ENCODE peak calls at places on chromosomes 5 and 9, in nine cellular contexts. F is mesothelial cell of epicardium; G is stimulated activated CD8-positive, alpha-beta memory T cell treated with anti-CD3 and anti-CD28 coated beads, Interleukin-2, amount 100 ng/mL, for 48 hours; D is activated CD8-positive, alpha-beta memory T cell treated with anti-CD3 and anti-CD28 coated beads, Interleukin-2, amount 50 U/mL, for 48 hours; Q is activated T-helper 2 cell treated with anti-CD3 and anti-CD28 coated beads, Interferon-gamma antibody, Interleukin-2, Interleukin-4, amounts not matched to agents 10 μg/mL and 5 μg/mL and 100 μg/mL, durations not matched to agents 14 hours and 24 hours and 36 hours; W is K562; X is fibroblast of mammary gland; B is uterus; S is NCI-H1694 treated with DMSO at 0.1 percent for 48 hours. N is an unnamed sample.

GRCh38 chr5:135999396-136000139 is 29.2 kb upstream of the TGFBI start:
- DNase-seq in S (no peak), D (no peak), W (no peak), F (no peak), B (no peak), X (peak), Q (no peak), G (no peak), N (no peak)

GRCh38 chr9:108468364-108468763 is 387.4 kb downstream of the ACTL7B start:
- DNase-seq in G (peak), S (peak), D (peak), B (no peak), Q (no peak), X (peak), W (peak), F (no peak), N (peak)

GRCh38 chr9:14322211-14323082 is 8.5 kb upstream of the NFIB start:
- DNase-seq in Q (peak), F (peak), W (peak), G (peak), B (peak), S (peak), X (peak), D (peak), N (peak)

GRCh38 chr9:98191615-98192502 is 578 bp downstream of the CORO2A start:
- DNase-seq in F (no peak), W (peak), D (peak), X (no peak), S (no peak), Q (no peak), G (no peak), B (no peak), N (no peak)

GRCh38 chr9:124593080-124594058 is 86.2 kb upstream of the NR5A1 start:
- DNase-seq in D (no peak), Q (no peak), S (peak), W (peak), X (peak), B (no peak), G (no peak), F (no peak), N (peak)

GRCh38 chr5:159581502-159582249 is 251.4 kb upstream of the IL12B start:
- DNase-seq in W (no peak), X (peak), S (peak), D (no peak), G (no peak), B (no peak), F (no peak), Q (no peak), N (peak)

GRCh38 chr5:123511290-123511647 is 708 bp upstream of the CSNK1G3 start:
- DNase-seq in G (no peak), S (no peak), F (no peak), D (no peak), B (no peak), Q (no peak), W (no peak), X (peak), N (no peak)

GRCh38 chr9:69532359-69532758 is 139.8 kb downstream of the APBA1 start:
- DNase-seq in F (no peak), S (peak), X (no peak), W (no peak), D (no peak), Q (no peak), B (no peak), G (no peak), N (peak)

GRCh38 chr5:31408814-31409213 is 123.1 kb downstream of the DROSHA start:
- DNase-seq in B (no peak), X (peak), F (no peak), Q (no peak), W (peak), G (no peak), S (no peak), D (no peak), N (no peak)

GRCh38 chr9:78031826-78032598 is 401 bp upstream of the GNAQ start:
- DNase-seq in G (peak), D (peak), W (peak), S (peak), Q (peak), F (peak), B (peak), X (peak), N (peak)

GRCh38 chr9:33921967-33922895 is 105.3 kb downstream of the UBE2R2 start:
- DNase-seq in B (no peak), G (peak), X (peak), Q (no peak), W (peak), F (no peak), S (peak), D (no peak), N (peak)

GRCh38 chr5:133480866-133481265 is 131.5 kb downstream of the FSTL4 start:
- DNase-seq in B (no peak), D (no peak), W (no peak), Q (no peak), G (no peak), X (no peak), F (no peak), S (no peak), N (no peak)

GRCh38 chr5:78472469-78473106 is 112.2 kb downstream of the SCAMP1 start:
- DNase-seq in B (no peak), F (no peak), X (peak), Q (no peak), G (no peak), S (peak), D (no peak), W (peak), N (peak)

GRCh38 chr5:113217619-113218184 is 217.1 kb downstream of the TSSK1B start:
- DNase-seq in W (no peak), G (no peak), S (no peak), F (no peak), D (no peak), X (no peak), Q (no peak), B (no peak), N (peak)

GRCh38 chr9:93451762-93452709 is 551 bp downstream of the FAM120A start:
- DNase-seq in F (peak), G (peak), W (peak), Q (peak), B (peak), X (no peak), S (no peak), D (peak), N (peak)

GRCh38 chr5:141875795-141876627 is 2.2 kb downstream of the PCDH1 start:
- DNase-seq in S (no peak), D (no peak), G (no peak), Q (no peak), B (no peak), F (no peak), X (no peak), W (peak), N (no peak)

GRCh38 chr9:99023831-99024230 is 80.1 kb downstream of the COL15A1 start:
- DNase-seq in Q (no peak), F (no peak), S (peak), B (peak), G (no peak), X (peak), W (no peak), D (peak), N (peak)

GRCh38 chr5:149829954-149830353 is 99.8 kb downstream of the PPARGC1B start:
- DNase-seq in G (no peak), Q (no peak), B (no peak), W (no peak), F (no peak), X (peak), S (no peak), D (no peak), N (no peak)

GRCh38 chr9:20640331-20641187 is 18.3 kb upstream of the MLLT3 start:
- DNase-seq in S (peak), D (peak), B (no peak), X (peak), G (peak), Q (peak), F (peak), W (no peak), N (peak)

GRCh38 chr9:121990600-121991304 is 102.4 kb downstream of the TTLL11 start:
- DNase-seq in F (no peak), D (no peak), B (no peak), X (no peak), W (no peak), S (no peak), G (no peak), Q (no peak), N (no peak)

GRCh38 chr5:132427285-132428146 is 58.0 kb downstream of the SLC22A5 start:
- DNase-seq in S (no peak), Q (peak), D (peak), G (no peak), X (no peak), W (no peak), B (no peak), F (no peak), N (no peak)

GRCh38 chr9:78539904-78540303 is 243.0 kb downstream of the PSAT1 start:
- DNase-seq in S (no peak), X (peak), B (no peak), W (no peak), F (no peak), G (no peak), Q (no peak), D (no peak), N (no peak)

GRCh38 chr9:118446962-118447490 is 742.8 kb downstream of the TLR4 start:
- DNase-seq in S (no peak), D (no peak), X (no peak), G (no peak), B (no peak), F (no peak), Q (no peak), W (no peak), N (no peak)

GRCh38 chr9:1722404-1722803 is 292.7 kb upstream of the SMARCA2 start:
- DNase-seq in F (no peak), S (no peak), B (no peak), D (no peak), X (peak), Q (no peak), W (no peak), G (no peak), N (no peak)

GRCh38 chr9:71048271-71048670 is 73.2 kb downstream of the TRPM3 start:
- DNase-seq in W (no peak), Q (no peak), B (no peak), F (no peak), S (no peak), D (no peak), X (no peak), G (no peak), N (no peak)

GRCh38 chr5:52801329-52801728 is 13.6 kb downstream of the ITGA1 start:
- DNase-seq in F (no peak), Q (no peak), S (no peak), X (peak), D (no peak), G (no peak), B (no peak), W (peak), N (no peak)

GRCh38 chr5:152547202-152547601 is 142.1 kb upstream of the NMUR2 start:
- DNase-seq in S (peak), B (no peak), F (no peak), W (no peak), Q (no peak), X (no peak), G (no peak), D (no peak), N (peak)

GRCh38 chr5:24347206-24347605 is 297.6 kb downstream of the CDH10 start:
- DNase-seq in B (no peak), W (no peak), D (no peak), F (no peak), X (no peak), G (no peak), Q (no peak), S (no peak), N (no peak)

GRCh38 chr9:98970532-98971041 is 26.9 kb downstream of the COL15A1 start:
- DNase-seq in G (no peak), X (no peak), D (no peak), S (no peak), W (no peak), Q (no peak), F (no peak), B (no peak), N (no peak)

GRCh38 chr5:1171340-1171941 is 30.0 kb upstream of the SLC6A19 start:
- DNase-seq in Q (no peak), D (no peak), W (no peak), S (no peak), B (no peak), X (peak), G (no peak), F (no peak), N (no peak)

GRCh38 chr5:139788294-139788875 is 7.2 kb upstream of the PSD2 start:
- DNase-seq in D (no peak), S (no peak), Q (no peak), G (no peak), F (no peak), B (peak), X (no peak), W (no peak), N (no peak)

GRCh38 chr5:11903614-11904269 is 504 bp downstream of the CTNND2 start:
- DNase-seq in G (no peak), D (peak), S (peak), F (peak), W (no peak), Q (no peak), X (no peak), B (no peak), N (peak)

GRCh38 chr5:127968998-127969397 is 114.6 kb upstream of the SLC12A2 start:
- DNase-seq in G (no peak), S (no peak), W (no peak), X (peak), D (no peak), Q (no peak), B (no peak), F (no peak), N (no peak)

GRCh38 chr9:105484226-105484625 is 36.4 kb downstream of the FSD1L start:
- DNase-seq in Q (no peak), X (no peak), F (no peak), B (no peak), G (no peak), D (no peak), S (no peak), W (no peak), N (no peak)

GRCh38 chr5:33401482-33402390 is 39.0 kb upstream of the TARS1 start:
- DNase-seq in X (peak), S (no peak), G (no peak), B (no peak), W (no peak), F (no peak), D (no peak), Q (no peak), N (no peak)

GRCh38 chr9:125428515-125429467 is 167.2 kb downstream of the GAPVD1 start:
- DNase-seq in Q (no peak), S (no peak), D (no peak), F (no peak), W (no peak), G (no peak), X (no peak), B (no peak), N (no peak)

N was measured in NCI-H2171 treated with DMSO at 0.1 percent for 48 hours.